ENCODE peak calls at places on chromosomes 4 and X, in eight cellular contexts. N is thoracic aorta; G is left ventricle myocardium inferior; A is stimulated activated CD8-positive, alpha-beta memory T cell treated with anti-CD3 and anti-CD28 coated beads, Interleukin-15, amount 100 ng/mL, for 24 hours; V is amniotic stem cell; W is lower lobe of right lung; E is body of pancreas; X is brain microvascular endothelial cell. K is an unnamed sample.

GRCh38 chr4:176358083-176358469 is 38.3 kb downstream of the SPCS3 start:
- DNase-seq in N (no peak), G (no peak), A (no peak), V (no peak), W (no peak), E (no peak), X (no peak), K (no peak)

GRCh38 chr4:24115101-24115500 is 225.3 kb upstream of the PPARGC1A start:
- DNase-seq in N (no peak), G (no peak), A (no peak), V (no peak), W (no peak), E (no peak), X (no peak), K (no peak)

GRCh38 chr4:33060873-33061542 is 2340.8 kb downstream of the PCDH7 start:
- DNase-seq in N (no peak), G (no peak), A (no peak), V (no peak), W (no peak), E (peak), X (peak), K (no peak)

GRCh38 chrX:107738272-107738671 is 37.3 kb downstream of the TSC22D3 start:
- DNase-seq in N (no peak), G (peak), A (no peak), V (no peak), W (no peak), E (peak), X (no peak), K (no peak)

GRCh38 chr4:43987331-43987944 is 461.2 kb downstream of the KCTD8 start:
- DNase-seq in N (no peak), G (no peak), A (no peak), V (no peak), W (no peak), E (no peak), X (no peak), K (no peak)

GRCh38 chrX:46251755-46252154 is 293.5 kb downstream of the ZNF674 start:
- DNase-seq in N (no peak), G (no peak), A (no peak), V (no peak), W (no peak), E (no peak), X (peak), K (no peak)

GRCh38 chr4:42410446-42410845 is 13.2 kb downstream of the SHISA3 start:
- DNase-seq in N (no peak), G (no peak), A (no peak), V (no peak), W (no peak), E (no peak), X (no peak), K (no peak)

GRCh38 chr4:4302001-4302400 is 11.9 kb downstream of the ZBTB49 start:
- DNase-seq in N (no peak), G (no peak), A (no peak), V (no peak), W (no peak), E (no peak), X (no peak), K (no peak)

GRCh38 chrX:152895121-152895520 is 2.7 kb upstream of the ZNF185 start:
- DNase-seq in N (no peak), G (no peak), A (no peak), V (no peak), W (no peak), E (no peak), X (no peak), K (no peak)

GRCh38 chr4:13706130-13706529 is 78.6 kb upstream of the BOD1L1 start:
- DNase-seq in N (no peak), G (peak), A (no peak), V (no peak), W (no peak), E (no peak), X (no peak), K (peak)

GRCh38 chrX:13283968-13284914 is 35.6 kb downstream of the ATXN3L start:
- DNase-seq in N (no peak), G (no peak), A (no peak), V (peak), W (no peak), E (no peak), X (peak), K (no peak)

GRCh38 chr4:85761803-85762202 is 286.9 kb downstream of the ARHGAP24 start:
- DNase-seq in N (no peak), G (no peak), A (no peak), V (no peak), W (peak), E (peak), X (peak), K (peak)

GRCh38 chr4:115851918-115852766 is 738.7 kb upstream of the NDST4 start:
- DNase-seq in N (no peak), G (no peak), A (no peak), V (no peak), W (peak), E (peak), X (peak), K (no peak)

GRCh38 chr4:134544303-134544761 is 342.7 kb upstream of the PABPC4L start:
- DNase-seq in N (no peak), G (no peak), A (no peak), V (peak), W (no peak), E (peak), X (no peak), K (no peak)

GRCh38 chr4:138390286-138390685 is 148.1 kb upstream of the SLC7A11 start:
- DNase-seq in N (no peak), G (no peak), A (no peak), V (no peak), W (no peak), E (no peak), X (peak), K (no peak)